ENCODE peak calls at places on chromosomes 2 and 18, in nine cellular contexts. One of them, this sample, is unnamed.

GRCh38 chr2:161990741-161991140 is 83.3 kb downstream of the DPP4 start:
- DNase-seq in HuH-7.5: no peak
- DNase-seq in activated CD4-positive, alpha-beta T cell treated with anti-CD3 and anti-CD28 coated beads for 24 hours: no peak
- DNase-seq in substantia nigra: no peak
- DNase-seq in bronchial epithelial cell: peak
- DNase-seq in CD4-positive, alpha-beta T cell: no peak
- DNase-seq in stimulated activated CD4-positive, alpha-beta T cell treated with anti-CD3 and anti-CD28 coated beads, Interleukin-4, amount 100 ng/mL, for 4 hours: no peak
- DNase-seq in progenitor cell of endocrine pancreas: no peak
- DNase-seq in activated naive CD4-positive, alpha-beta T cell treated with anti-CD3 and anti-CD28 coated beads for 36 hours: no peak
- DNase-seq in this sample: no peak

GRCh38 chr2:236743623-236744280 is 174.1 kb downstream of the ACKR3 start:
- DNase-seq in CD4-positive, alpha-beta T cell: no peak
- DNase-seq in activated naive CD4-positive, alpha-beta T cell treated with anti-CD3 and anti-CD28 coated beads for 36 hours: no peak
- DNase-seq in activated CD4-positive, alpha-beta T cell treated with anti-CD3 and anti-CD28 coated beads for 24 hours: no peak
- DNase-seq in bronchial epithelial cell: peak
- DNase-seq in progenitor cell of endocrine pancreas: no peak
- DNase-seq in HuH-7.5: no peak
- DNase-seq in stimulated activated CD4-positive, alpha-beta T cell treated with anti-CD3 and anti-CD28 coated beads, Interleukin-4, amount 100 ng/mL, for 4 hours: no peak
- DNase-seq in substantia nigra: no peak
- DNase-seq in this sample: no peak

GRCh38 chr2:95384854-95385569 is 17.5 kb upstream of the FAHD2A start:
- DNase-seq in stimulated activated CD4-positive, alpha-beta T cell treated with anti-CD3 and anti-CD28 coated beads, Interleukin-4, amount 100 ng/mL, for 4 hours: no peak
- DNase-seq in bronchial epithelial cell: no peak
- DNase-seq in progenitor cell of endocrine pancreas: no peak
- DNase-seq in activated CD4-positive, alpha-beta T cell treated with anti-CD3 and anti-CD28 coated beads for 24 hours: no peak
- DNase-seq in substantia nigra: no peak
- DNase-seq in CD4-positive, alpha-beta T cell: no peak
- DNase-seq in HuH-7.5: no peak
- DNase-seq in activated naive CD4-positive, alpha-beta T cell treated with anti-CD3 and anti-CD28 coated beads for 36 hours: no peak
- DNase-seq in this sample: no peak

GRCh38 chr2:33018271-33018670 is 71.5 kb downstream of the LTBP1 start:
- DNase-seq in CD4-positive, alpha-beta T cell: no peak
- DNase-seq in activated CD4-positive, alpha-beta T cell treated with anti-CD3 and anti-CD28 coated beads for 24 hours: no peak
- DNase-seq in bronchial epithelial cell: no peak
- DNase-seq in substantia nigra: no peak
- DNase-seq in activated naive CD4-positive, alpha-beta T cell treated with anti-CD3 and anti-CD28 coated beads for 36 hours: no peak
- DNase-seq in HuH-7.5: no peak
- DNase-seq in progenitor cell of endocrine pancreas: no peak
- DNase-seq in stimulated activated CD4-positive, alpha-beta T cell treated with anti-CD3 and anti-CD28 coated beads, Interleukin-4, amount 100 ng/mL, for 4 hours: no peak
- DNase-seq in this sample: no peak

GRCh38 chr18:43116699-43117294 is 1.3 kb upstream of the RIT2 start:
- DNase-seq in CD4-positive, alpha-beta T cell: no peak
- DNase-seq in stimulated activated CD4-positive, alpha-beta T cell treated with anti-CD3 and anti-CD28 coated beads, Interleukin-4, amount 100 ng/mL, for 4 hours: no peak
- DNase-seq in HuH-7.5: no peak
- DNase-seq in activated naive CD4-positive, alpha-beta T cell treated with anti-CD3 and anti-CD28 coated beads for 36 hours: no peak
- DNase-seq in activated CD4-positive, alpha-beta T cell treated with anti-CD3 and anti-CD28 coated beads for 24 hours: no peak
- DNase-seq in bronchial epithelial cell: no peak
- DNase-seq in substantia nigra: no peak
- DNase-seq in progenitor cell of endocrine pancreas: no peak
- DNase-seq in this sample: no peak

GRCh38 chr2:230924470-230925341 is at the start of gene GPR55:
- DNase-seq in CD4-positive, alpha-beta T cell: peak
- DNase-seq in bronchial epithelial cell: no peak
- DNase-seq in progenitor cell of endocrine pancreas: no peak
- DNase-seq in HuH-7.5: peak
- DNase-seq in activated CD4-positive, alpha-beta T cell treated with anti-CD3 and anti-CD28 coated beads for 24 hours: peak
- DNase-seq in stimulated activated CD4-positive, alpha-beta T cell treated with anti-CD3 and anti-CD28 coated beads, Interleukin-4, amount 100 ng/mL, for 4 hours: peak
- DNase-seq in activated naive CD4-positive, alpha-beta T cell treated with anti-CD3 and anti-CD28 coated beads for 36 hours: peak
- DNase-seq in substantia nigra: no peak
- DNase-seq in this sample: peak

GRCh38 chr2:5067816-5068215 is 624.4 kb upstream of the SOX11 start:
- DNase-seq in HuH-7.5: no peak
- DNase-seq in activated naive CD4-positive, alpha-beta T cell treated with anti-CD3 and anti-CD28 coated beads for 36 hours: no peak
- DNase-seq in stimulated activated CD4-positive, alpha-beta T cell treated with anti-CD3 and anti-CD28 coated beads, Interleukin-4, amount 100 ng/mL, for 4 hours: no peak
- DNase-seq in bronchial epithelial cell: no peak
- DNase-seq in activated CD4-positive, alpha-beta T cell treated with anti-CD3 and anti-CD28 coated beads for 24 hours: no peak
- DNase-seq in substantia nigra: no peak
- DNase-seq in progenitor cell of endocrine pancreas: no peak
- DNase-seq in CD4-positive, alpha-beta T cell: no peak
- DNase-seq in this sample: no peak

GRCh38 chr2:180990794-180991193 is 10.4 kb downstream of the UBE2E3 start:
- DNase-seq in stimulated activated CD4-positive, alpha-beta T cell treated with anti-CD3 and anti-CD28 coated beads, Interleukin-4, amount 100 ng/mL, for 4 hours: no peak
- DNase-seq in bronchial epithelial cell: no peak
- DNase-seq in CD4-positive, alpha-beta T cell: no peak
- DNase-seq in activated naive CD4-positive, alpha-beta T cell treated with anti-CD3 and anti-CD28 coated beads for 36 hours: no peak
- DNase-seq in progenitor cell of endocrine pancreas: no peak
- DNase-seq in HuH-7.5: no peak
- DNase-seq in activated CD4-positive, alpha-beta T cell treated with anti-CD3 and anti-CD28 coated beads for 24 hours: no peak
- DNase-seq in substantia nigra: no peak
- DNase-seq in this sample: no peak

GRCh38 chr2:182068811-182069210 is 83.2 kb downstream of the PPP1R1C start:
- DNase-seq in stimulated activated CD4-positive, alpha-beta T cell treated with anti-CD3 and anti-CD28 coated beads, Interleukin-4, amount 100 ng/mL, for 4 hours: no peak
- DNase-seq in bronchial epithelial cell: peak
- DNase-seq in activated CD4-positive, alpha-beta T cell treated with anti-CD3 and anti-CD28 coated beads for 24 hours: no peak
- DNase-seq in CD4-positive, alpha-beta T cell: no peak
- DNase-seq in activated naive CD4-positive, alpha-beta T cell treated with anti-CD3 and anti-CD28 coated beads for 36 hours: no peak
- DNase-seq in HuH-7.5: no peak
- DNase-seq in progenitor cell of endocrine pancreas: no peak
- DNase-seq in substantia nigra: no peak
- DNase-seq in this sample: no peak

GRCh38 chr2:11746807-11747459 is 501 bp downstream of the LPIN1 start:
- DNase-seq in activated CD4-positive, alpha-beta T cell treated with anti-CD3 and anti-CD28 coated beads for 24 hours: no peak
- DNase-seq in substantia nigra: no peak
- DNase-seq in CD4-positive, alpha-beta T cell: no peak
- DNase-seq in HuH-7.5: peak
- DNase-seq in stimulated activated CD4-positive, alpha-beta T cell treated with anti-CD3 and anti-CD28 coated beads, Interleukin-4, amount 100 ng/mL, for 4 hours: no peak
- DNase-seq in progenitor cell of endocrine pancreas: no peak
- DNase-seq in bronchial epithelial cell: peak
- DNase-seq in activated naive CD4-positive, alpha-beta T cell treated with anti-CD3 and anti-CD28 coated beads for 36 hours: peak
- DNase-seq in this sample: no peak

GRCh38 chr2:144424559-144425240 is 95.2 kb downstream of the ZEB2 start:
- DNase-seq in progenitor cell of endocrine pancreas: no peak
- DNase-seq in HuH-7.5: no peak
- DNase-seq in CD4-positive, alpha-beta T cell: no peak
- DNase-seq in bronchial epithelial cell: peak
- DNase-seq in activated CD4-positive, alpha-beta T cell treated with anti-CD3 and anti-CD28 coated beads for 24 hours: no peak
- DNase-seq in stimulated activated CD4-positive, alpha-beta T cell treated with anti-CD3 and anti-CD28 coated beads, Interleukin-4, amount 100 ng/mL, for 4 hours: no peak
- DNase-seq in activated naive CD4-positive, alpha-beta T cell treated with anti-CD3 and anti-CD28 coated beads for 36 hours: peak
- DNase-seq in substantia nigra: no peak
- DNase-seq in this sample: no peak

GRCh38 chr2:109427661-109428091 is 186.1 kb downstream of the SEPTIN10 start:
- DNase-seq in activated CD4-positive, alpha-beta T cell treated with anti-CD3 and anti-CD28 coated beads for 24 hours: no peak
- DNase-seq in activated naive CD4-positive, alpha-beta T cell treated with anti-CD3 and anti-CD28 coated beads for 36 hours: no peak
- DNase-seq in stimulated activated CD4-positive, alpha-beta T cell treated with anti-CD3 and anti-CD28 coated beads, Interleukin-4, amount 100 ng/mL, for 4 hours: no peak
- DNase-seq in HuH-7.5: no peak
- DNase-seq in substantia nigra: no peak
- DNase-seq in CD4-positive, alpha-beta T cell: no peak
- DNase-seq in bronchial epithelial cell: no peak
- DNase-seq in progenitor cell of endocrine pancreas: no peak
- DNase-seq in this sample: no peak

GRCh38 chr18:29644276-29644675 is 1398.3 kb downstream of the DSC3 start:
- DNase-seq in activated CD4-positive, alpha-beta T cell treated with anti-CD3 and anti-CD28 coated beads for 24 hours: no peak
- DNase-seq in activated naive CD4-positive, alpha-beta T cell treated with anti-CD3 and anti-CD28 coated beads for 36 hours: no peak
- DNase-seq in stimulated activated CD4-positive, alpha-beta T cell treated with anti-CD3 and anti-CD28 coated beads, Interleukin-4, amount 100 ng/mL, for 4 hours: no peak
- DNase-seq in substantia nigra: no peak
- DNase-seq in bronchial epithelial cell: peak
- DNase-seq in HuH-7.5: no peak
- DNase-seq in progenitor cell of endocrine pancreas: no peak
- DNase-seq in CD4-positive, alpha-beta T cell: no peak
- DNase-seq in this sample: no peak

GRCh38 chr2:164840458-164840929 is 1.1 kb downstream of the COBLL1 start:
- DNase-seq in HuH-7.5: peak
- DNase-seq in substantia nigra: no peak
- DNase-seq in stimulated activated CD4-positive, alpha-beta T cell treated with anti-CD3 and anti-CD28 coated beads, Interleukin-4, amount 100 ng/mL, for 4 hours: no peak
- DNase-seq in bronchial epithelial cell: no peak
- DNase-seq in activated CD4-positive, alpha-beta T cell treated with anti-CD3 and anti-CD28 coated beads for 24 hours: no peak
- DNase-seq in progenitor cell of endocrine pancreas: peak
- DNase-seq in activated naive CD4-positive, alpha-beta T cell treated with anti-CD3 and anti-CD28 coated beads for 36 hours: peak
- DNase-seq in CD4-positive, alpha-beta T cell: no peak
- DNase-seq in this sample: no peak

GRCh38 chr18:57585846-57586242 is 658 bp downstream of the FECH start:
- DNase-seq in CD4-positive, alpha-beta T cell: no peak
- DNase-seq in activated naive CD4-positive, alpha-beta T cell treated with anti-CD3 and anti-CD28 coated beads for 36 hours: peak
- DNase-seq in progenitor cell of endocrine pancreas: no peak
- DNase-seq in substantia nigra: no peak
- DNase-seq in HuH-7.5: no peak
- DNase-seq in activated CD4-positive, alpha-beta T cell treated with anti-CD3 and anti-CD28 coated beads for 24 hours: no peak
- DNase-seq in stimulated activated CD4-positive, alpha-beta T cell treated with anti-CD3 and anti-CD28 coated beads, Interleukin-4, amount 100 ng/mL, for 4 hours: no peak
- DNase-seq in bronchial epithelial cell: peak
- DNase-seq in this sample: no peak

GRCh38 chr2:240248981-240249422 is 108.5 kb upstream of the OTOS start:
- DNase-seq in stimulated activated CD4-positive, alpha-beta T cell treated with anti-CD3 and anti-CD28 coated beads, Interleukin-4, amount 100 ng/mL, for 4 hours: no peak
- DNase-seq in activated naive CD4-positive, alpha-beta T cell treated with anti-CD3 and anti-CD28 coated beads for 36 hours: no peak
- DNase-seq in HuH-7.5: no peak
- DNase-seq in activated CD4-positive, alpha-beta T cell treated with anti-CD3 and anti-CD28 coated beads for 24 hours: no peak
- DNase-seq in progenitor cell of endocrine pancreas: no peak
- DNase-seq in CD4-positive, alpha-beta T cell: no peak
- DNase-seq in bronchial epithelial cell: no peak
- DNase-seq in substantia nigra: no peak
- DNase-seq in this sample: no peak

GRCh38 chr2:119248751-119249150 is 25.1 kb downstream of the STEAP3 start:
- DNase-seq in HuH-7.5: no peak
- DNase-seq in CD4-positive, alpha-beta T cell: no peak
- DNase-seq in progenitor cell of endocrine pancreas: no peak
- DNase-seq in substantia nigra: no peak
- DNase-seq in activated naive CD4-positive, alpha-beta T cell treated with anti-CD3 and anti-CD28 coated beads for 36 hours: no peak
- DNase-seq in bronchial epithelial cell: no peak
- DNase-seq in activated CD4-positive, alpha-beta T cell treated with anti-CD3 and anti-CD28 coated beads for 24 hours: no peak
- DNase-seq in stimulated activated CD4-positive, alpha-beta T cell treated with anti-CD3 and anti-CD28 coated beads, Interleukin-4, amount 100 ng/mL, for 4 hours: no peak
- DNase-seq in this sample: no peak

GRCh38 chr18:62625019-62625418 is 90.3 kb upstream of the PHLPP1 start:
- DNase-seq in HuH-7.5: no peak
- DNase-seq in CD4-positive, alpha-beta T cell: no peak
- DNase-seq in progenitor cell of endocrine pancreas: no peak
- DNase-seq in bronchial epithelial cell: no peak
- DNase-seq in activated CD4-positive, alpha-beta T cell treated with anti-CD3 and anti-CD28 coated beads for 24 hours: no peak
- DNase-seq in activated naive CD4-positive, alpha-beta T cell treated with anti-CD3 and anti-CD28 coated beads for 36 hours: no peak
- DNase-seq in stimulated activated CD4-positive, alpha-beta T cell treated with anti-CD3 and anti-CD28 coated beads, Interleukin-4, amount 100 ng/mL, for 4 hours: no peak
- DNase-seq in substantia nigra: no peak
- DNase-seq in this sample: no peak

GRCh38 chr2:147829106-147829505 is 15.7 kb upstream of the ACVR2A start:
- DNase-seq in activated naive CD4-positive, alpha-beta T cell treated with anti-CD3 and anti-CD28 coated beads for 36 hours: no peak
- DNase-seq in bronchial epithelial cell: peak
- DNase-seq in substantia nigra: no peak
- DNase-seq in stimulated activated CD4-positive, alpha-beta T cell treated with anti-CD3 and anti-CD28 coated beads, Interleukin-4, amount 100 ng/mL, for 4 hours: no peak
- DNase-seq in CD4-positive, alpha-beta T cell: no peak
- DNase-seq in HuH-7.5: no peak
- DNase-seq in progenitor cell of endocrine pancreas: no peak
- DNase-seq in activated CD4-positive, alpha-beta T cell treated with anti-CD3 and anti-CD28 coated beads for 24 hours: no peak
- DNase-seq in this sample: no peak

GRCh38 chr18:46314011-46314410 is 209.8 kb downstream of the HAUS1 start:
- DNase-seq in bronchial epithelial cell: no peak
- DNase-seq in progenitor cell of endocrine pancreas: no peak
- DNase-seq in substantia nigra: no peak
- DNase-seq in activated naive CD4-positive, alpha-beta T cell treated with anti-CD3 and anti-CD28 coated beads for 36 hours: no peak
- DNase-seq in CD4-positive, alpha-beta T cell: no peak
- DNase-seq in HuH-7.5: no peak
- DNase-seq in activated CD4-positive, alpha-beta T cell treated with anti-CD3 and anti-CD28 coated beads for 24 hours: no peak
- DNase-seq in stimulated activated CD4-positive, alpha-beta T cell treated with anti-CD3 and anti-CD28 coated beads, Interleukin-4, amount 100 ng/mL, for 4 hours: no peak
- DNase-seq in this sample: no peak